ENCODE peak calls at places on chromosomes 6 and 20, in five cellular contexts. E, K, T, D and I are unnamed samples.

GRCh38 chr6:36169023-36170007 is 27.2 kb upstream of the BRPF3 start:
- DNase-seq in E (no peak), K (no peak), T (no peak), D (no peak), I (no peak)

GRCh38 chr6:35043381-35043780 is 97.8 kb downstream of the TCP11 start:
- DNase-seq in E (no peak), K (no peak), T (no peak), D (no peak), I (no peak)

GRCh38 chr6:3911614-3912336 is 62.6 kb downstream of the FAM50B start:
- DNase-seq in E (peak), K (peak), T (peak), D (peak), I (peak)

GRCh38 chr6:70131528-70131927 is 171.4 kb downstream of the COL9A1 start:
- DNase-seq in E (no peak), K (no peak), T (no peak), D (no peak), I (no peak)

GRCh38 chr20:62010551-62011402 is 54.9 kb downstream of the TAF4 start:
- DNase-seq in E (peak), K (peak), T (peak), D (peak), I (peak)

GRCh38 chr20:19449051-19449450 is 236.6 kb downstream of the SLC24A3 start:
- DNase-seq in E (peak), K (no peak), T (no peak), D (no peak), I (no peak)

GRCh38 chr20:49444553-49444990 is 37.9 kb downstream of the KCNB1 start:
- DNase-seq in E (no peak), K (no peak), T (no peak), D (no peak), I (no peak)

GRCh38 chr20:48463916-48464315 is 363.9 kb downstream of the PREX1 start:
- DNase-seq in E (peak), K (no peak), T (peak), D (peak), I (peak)

DNA sequence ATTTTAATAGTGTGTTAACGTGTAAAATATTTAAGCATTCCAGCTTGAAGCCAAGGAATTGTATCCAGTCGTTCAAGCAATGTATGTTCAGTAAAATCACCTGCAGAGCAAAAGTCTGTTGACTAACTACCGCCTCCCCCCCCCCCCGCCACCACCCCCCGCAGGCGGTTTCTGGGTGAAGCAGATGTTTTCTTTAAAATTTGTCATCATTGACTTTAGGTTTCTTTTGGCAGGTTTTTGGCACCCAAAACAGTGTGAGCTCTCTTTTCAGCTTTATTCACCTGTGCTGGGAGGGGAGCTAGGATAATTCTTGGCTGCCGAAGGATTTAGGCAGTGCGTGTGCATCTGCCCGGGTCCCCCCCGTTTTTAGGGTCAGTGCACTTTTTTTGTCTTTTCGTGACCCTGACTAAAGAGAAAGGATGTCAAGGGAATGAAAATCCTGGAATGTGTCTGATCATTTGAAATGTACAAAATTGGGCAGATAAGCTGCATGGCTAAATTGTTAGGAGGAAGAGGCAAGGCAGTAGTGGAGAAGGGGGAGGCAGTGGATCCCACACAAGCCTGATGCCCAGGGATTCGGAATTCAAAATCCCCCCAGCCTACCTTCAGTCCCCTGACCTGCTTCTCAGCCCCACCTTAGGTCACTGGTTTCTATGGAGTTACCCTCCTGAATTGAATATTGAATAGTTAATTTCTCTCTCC is 1.1 kb downstream of the EDN1 start:
- DNase-seq in E (no peak), K (peak), T (no peak), D (no peak), I (no peak)
- H3K4me3 ChIP-seq in E (peak), K (peak), T (no peak), D (peak), I (peak)

DNA sequence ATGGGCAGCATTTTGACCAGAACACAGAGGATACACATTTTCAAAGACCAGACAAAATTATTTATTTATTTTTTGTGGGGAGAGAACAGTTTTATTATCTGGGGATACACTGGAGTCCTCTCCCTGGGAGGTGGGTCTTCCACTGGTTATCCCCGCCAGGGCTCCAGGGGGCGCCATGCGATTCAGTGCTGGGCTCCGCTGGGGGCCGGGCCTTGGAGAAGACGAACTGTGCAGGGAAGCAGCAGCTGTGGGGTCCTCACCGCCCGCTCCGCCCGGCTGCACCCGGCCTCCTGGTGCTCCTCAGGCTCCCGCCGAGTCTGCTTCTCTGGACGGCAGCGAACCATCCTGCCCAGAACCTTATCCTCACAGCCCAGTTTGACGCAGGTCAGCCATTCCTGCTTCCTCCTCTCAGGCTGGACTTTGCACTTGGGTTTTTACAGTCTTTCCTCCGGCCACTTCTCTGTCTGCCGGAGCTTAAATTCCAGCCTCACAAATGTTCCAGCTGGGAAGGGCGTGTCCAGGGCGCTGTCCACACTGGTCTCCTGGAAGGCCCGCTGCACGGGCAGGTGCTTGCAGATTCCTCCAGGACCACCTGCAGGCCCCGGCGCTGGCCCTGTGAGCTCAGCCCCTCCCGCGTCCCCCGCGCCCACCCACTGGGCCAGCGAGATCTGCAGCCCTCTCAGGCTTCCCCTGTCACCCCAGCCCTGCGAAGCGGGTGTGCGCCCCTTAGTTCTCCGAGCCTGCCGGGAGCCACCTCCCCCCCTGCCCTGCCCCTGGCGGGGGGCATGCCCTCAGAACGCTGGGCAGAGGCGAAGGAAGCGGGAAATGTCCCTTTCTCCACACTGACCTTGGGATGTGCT is 1830.0 kb upstream of the DEFB115 start:
- DNase-seq in E (no peak), K (no peak), T (no peak), D (no peak), I (no peak)
- H3K4me3 ChIP-seq in E (no peak), K (no peak), T (no peak), D (no peak), I (no peak)

DNA sequence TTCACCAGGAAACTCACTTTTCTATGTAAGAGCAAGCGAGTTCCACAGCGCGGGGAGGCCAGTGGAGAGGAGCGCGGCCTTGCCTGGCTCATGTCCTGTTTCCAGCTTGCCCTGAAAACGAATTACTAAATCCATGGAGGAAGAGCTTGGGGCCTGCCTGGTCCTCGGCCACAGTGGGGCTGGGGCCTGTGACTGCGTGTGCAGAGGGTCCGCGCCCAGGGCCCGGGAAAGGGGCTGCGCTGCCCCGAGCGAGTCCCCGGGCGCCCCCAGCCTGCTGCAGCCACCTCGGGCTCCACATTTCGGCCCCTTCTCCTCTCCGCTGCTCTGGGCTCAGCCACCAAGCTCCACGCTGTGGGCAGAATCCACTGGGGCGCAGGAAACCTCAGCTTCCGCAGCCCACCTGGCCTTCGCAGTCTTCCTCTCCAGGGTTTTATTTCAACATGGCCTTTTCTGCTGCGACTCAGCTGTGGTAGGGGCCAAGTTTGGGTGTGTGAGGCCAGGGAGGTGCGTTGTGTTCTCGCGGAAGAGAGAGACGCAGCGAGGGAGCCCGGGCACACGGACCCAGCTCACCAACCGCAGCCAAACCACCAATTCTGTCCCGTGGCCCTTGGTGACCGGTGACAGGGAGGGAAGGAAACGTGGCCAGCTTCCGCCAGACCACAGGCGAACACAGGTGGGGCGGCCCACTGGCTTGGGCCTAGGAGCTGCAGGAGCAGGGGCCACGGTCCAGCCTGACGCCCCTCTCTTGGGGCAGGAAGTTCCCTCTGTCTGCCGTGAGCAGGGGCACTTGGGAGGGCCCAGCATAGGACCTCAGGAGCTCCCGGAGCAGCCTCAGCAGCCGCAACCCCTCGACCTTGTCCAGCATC is 211.4 kb downstream of the ERMARD start:
- DNase-seq in E (no peak), K (no peak), T (no peak), D (no peak), I (no peak)
- H3K4me3 ChIP-seq in E (no peak), K (no peak), T (no peak), D (no peak), I (no peak)

DNA sequence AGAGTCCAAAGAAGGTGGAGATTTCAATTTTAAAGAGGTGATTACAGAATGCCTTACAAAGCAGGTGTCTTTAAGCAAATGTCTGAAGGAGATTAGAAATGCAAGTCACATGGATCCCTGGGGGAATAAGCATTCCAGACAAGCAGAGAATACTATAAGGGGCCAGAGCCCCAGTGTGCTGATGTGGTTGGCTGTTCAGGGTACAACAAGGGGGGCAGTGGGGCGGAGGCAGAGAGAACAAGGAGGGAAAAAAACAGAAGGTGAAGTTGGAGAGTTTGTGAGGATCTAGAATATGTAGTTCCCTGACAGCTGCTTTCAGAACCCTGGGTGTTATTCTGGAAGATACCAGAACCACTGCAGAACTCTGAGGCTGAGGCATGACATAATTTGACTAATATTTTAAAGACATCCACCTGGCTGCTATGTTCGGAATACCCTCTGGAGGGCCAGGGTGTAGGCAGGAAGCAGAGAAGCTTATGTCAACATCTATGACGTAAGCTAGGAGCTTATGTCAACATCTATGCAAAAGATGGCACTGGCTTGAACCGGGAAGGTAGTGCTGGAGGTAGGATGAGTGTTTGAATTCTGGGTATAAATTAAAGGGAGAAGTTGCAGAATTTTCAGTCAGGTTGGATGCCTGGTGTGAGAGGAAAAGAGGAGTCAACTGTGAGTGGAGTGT is 276.3 kb upstream of the AGPAT4 start:
- DNase-seq in E (no peak), K (peak), T (no peak), D (no peak), I (no peak)
- H3K4me3 ChIP-seq in E (no peak), K (no peak), T (no peak), D (no peak), I (no peak)

DNA sequence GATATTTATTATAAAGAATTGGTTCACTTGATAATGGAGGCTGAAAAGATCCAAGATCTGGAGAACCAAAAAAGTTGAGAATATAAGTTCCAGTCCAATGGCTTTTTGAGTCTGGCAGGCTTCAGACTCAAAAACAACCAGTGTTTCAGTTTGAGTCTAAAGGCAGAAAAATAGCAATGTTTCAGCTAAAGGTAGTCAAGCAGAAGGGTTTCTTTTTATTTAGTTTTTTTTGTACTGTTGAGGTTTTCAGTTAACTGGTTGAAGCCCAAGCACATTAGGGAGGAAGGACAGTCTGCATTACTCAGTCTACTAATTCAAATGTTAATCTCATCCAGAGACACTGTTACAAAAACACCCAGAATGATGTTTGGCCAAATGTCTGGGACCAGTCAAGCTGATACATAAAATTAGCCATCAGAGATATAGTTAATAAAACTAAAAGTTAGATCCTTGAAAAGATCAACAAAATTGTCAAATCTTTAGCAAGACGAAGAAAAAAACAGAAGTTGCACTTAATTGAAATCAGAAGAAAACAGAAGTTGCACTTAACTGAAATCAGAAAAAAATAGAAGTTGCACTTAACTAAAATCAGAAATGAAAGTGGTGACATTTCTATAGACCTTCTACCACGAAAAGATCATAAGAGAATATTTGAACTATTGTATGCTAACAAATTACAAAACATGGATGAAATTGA is 980.3 kb upstream of the FLRT3 start:
- DNase-seq in E (no peak), K (no peak), T (no peak), D (no peak), I (no peak)
- H3K4me3 ChIP-seq in E (no peak), K (no peak), T (no peak), D (no peak), I (no peak)

DNA sequence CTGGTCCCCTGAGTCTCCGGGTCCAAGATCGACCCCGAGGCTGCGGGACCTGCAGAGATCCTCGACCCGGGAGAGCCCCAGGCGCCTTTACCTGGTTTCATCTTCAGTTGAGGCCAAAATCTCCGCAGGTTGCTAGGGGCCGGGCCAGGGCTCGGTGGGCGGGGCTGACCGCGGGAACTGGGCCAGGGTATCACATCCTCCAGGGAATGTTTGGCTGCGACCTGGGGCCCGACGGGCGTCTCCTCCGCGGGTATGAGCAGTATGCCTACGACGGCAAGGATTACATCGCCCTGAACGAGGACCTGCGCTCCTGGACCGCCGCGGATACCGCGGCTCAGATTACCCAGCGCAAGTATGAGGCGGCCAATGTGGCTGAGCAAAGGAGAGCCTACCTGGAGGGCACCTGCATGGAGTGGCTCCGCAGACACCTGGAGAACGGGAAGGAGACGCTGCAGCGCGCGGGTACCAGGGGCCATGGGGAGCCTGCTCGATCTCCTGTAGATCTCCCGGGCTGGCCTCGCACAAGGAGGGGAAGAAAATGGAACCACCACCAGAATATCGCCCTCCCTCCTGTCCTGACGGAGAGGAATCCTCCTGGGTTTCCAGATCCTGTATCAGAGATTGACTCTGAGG is 53.8 kb upstream of the POLR1H start:
- DNase-seq in E (no peak), K (peak), T (no peak), D (no peak), I (no peak)
- H3K4me3 ChIP-seq in E (peak), K (peak), T (no peak), D (peak), I (peak)

GRCh38 chr6:31578461-31579118 is 3.2 kb downstream of the TNF start:
- DNase-seq in E (no peak), K (peak), T (no peak), D (no peak), I (no peak)
- H3K4me3 ChIP-seq in E (no peak), K (no peak), T (no peak), D (no peak), I (no peak)

DNA sequence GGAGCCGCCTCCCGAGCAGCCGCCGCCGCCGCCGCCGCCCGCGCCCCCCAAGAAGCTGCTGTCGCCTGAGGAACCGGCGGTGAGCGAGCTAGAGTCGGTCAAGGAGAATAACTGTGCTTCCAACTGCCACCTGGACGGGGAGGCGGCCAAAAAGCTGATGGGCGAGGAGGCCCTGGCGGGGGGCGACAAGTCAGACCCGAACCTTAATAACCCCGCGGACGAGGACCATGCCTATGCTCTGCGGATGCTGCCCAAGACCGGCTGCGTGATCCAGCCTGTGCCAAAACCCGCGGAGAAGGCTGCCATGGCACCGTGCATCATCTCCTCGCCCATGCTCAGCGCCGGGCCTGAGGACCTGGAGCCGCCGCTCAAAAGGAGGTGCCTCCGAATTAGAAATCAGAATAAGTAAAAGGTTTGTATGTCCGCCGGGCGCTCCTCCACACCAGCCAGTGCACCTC is 145.2 kb downstream of the SOBP start:
- DNase-seq in E (no peak), K (no peak), T (no peak), D (no peak), I (no peak)
- H3K4me3 ChIP-seq in E (no peak), K (no peak), T (no peak), D (no peak), I (no peak)

GRCh38 chr6:10416516-10416862 is 1.6 kb upstream of the TFAP2A start:
- DNase-seq in E (no peak), K (no peak), T (no peak), D (no peak), I (no peak)
- H3K4me3 ChIP-seq in E (no peak), K (no peak), T (no peak), D (no peak), I (no peak)